ENCODE peak calls at places on chromosomes 7 and 10, in ten cellular contexts. J, Z, G, R, E, U, P, B, M and O are unnamed samples.

GRCh38 chr7:44071726-44072363 is 6.5 kb upstream of the PGAM2 start:
- DNase-seq in J (no peak), Z (no peak), G (no peak), R (no peak), E (no peak), U (no peak), P (no peak), B (no peak), M (no peak), O (no peak)

GRCh38 chr10:33274096-33274785 is 60.2 kb downstream of the NRP1 start:
- DNase-seq in J (no peak), Z (no peak), G (no peak), R (no peak), E (peak; percentile 69), U (no peak), P (no peak), B (no peak), M (no peak), O (no peak)

GRCh38 chr10:50510517-50511473 is 113.0 kb downstream of the SGMS1 start:
- DNase-seq in J (no peak), Z (no peak), G (no peak), R (no peak), E (peak; percentile 19), U (no peak), P (no peak), B (no peak), M (no peak), O (no peak)

GRCh38 chr7:77745746-77746145 is 49.5 kb downstream of the RSBN1L start:
- DNase-seq in J (no peak), Z (no peak), G (no peak), R (no peak), E (no peak), U (no peak), P (no peak), B (no peak), M (no peak), O (no peak)

GRCh38 chr10:24706479-24707118 is 17.1 kb downstream of the ARHGAP21 start:
- DNase-seq in J (peak; percentile 93), Z (no peak), G (peak; percentile 40), R (no peak), E (peak; percentile 71), U (peak; percentile 22), P (peak; percentile 94), B (no peak), M (no peak), O (peak; percentile 8)

GRCh38 chr7:45196374-45196773 is 38.8 kb downstream of the RAMP3 start:
- DNase-seq in J (no peak), Z (peak; percentile 43), G (no peak), R (no peak), E (no peak), U (no peak), P (no peak), B (no peak), M (no peak), O (no peak)

GRCh38 chr10:123772645-123773508 is 106.7 kb downstream of the GPR26 start:
- DNase-seq in J (no peak), Z (no peak), G (no peak), R (no peak), E (no peak), U (no peak), P (no peak), B (no peak), M (no peak), O (no peak)

GRCh38 chr7:142528608-142529408 is 220.5 kb upstream of the PRSS1 start:
- DNase-seq in J (no peak), Z (no peak), G (peak; percentile 27), R (no peak), E (no peak), U (no peak), P (no peak), B (no peak), M (no peak), O (no peak)

GRCh38 chr7:73507556-73507955 is 14.5 kb downstream of the BAZ1B start:
- DNase-seq in J (no peak), Z (no peak), G (no peak), R (no peak), E (no peak), U (no peak), P (no peak), B (no peak), M (no peak), O (no peak)

GRCh38 chr7:30470783-30471182 is 7.8 kb downstream of the NOD1 start:
- DNase-seq in J (no peak), Z (no peak), G (no peak), R (peak; percentile 75), E (peak; percentile 66), U (no peak), P (peak; percentile 90), B (no peak), M (no peak), O (no peak)

GRCh38 chr7:147547252-147547897 is 1043.2 kb upstream of the C7orf33 start:
- DNase-seq in J (peak; percentile 57), Z (no peak), G (peak; percentile 61), R (peak; percentile 46), E (no peak), U (no peak), P (no peak), B (no peak), M (no peak), O (no peak)

GRCh38 chr7:100423315-100423714 is 5.2 kb downstream of the ZCWPW1 start:
- DNase-seq in J (no peak), Z (no peak), G (no peak), R (no peak), E (no peak), U (no peak), P (no peak), B (no peak), M (no peak), O (no peak)

GRCh38 chr7:80876894-80877414 is 41.9 kb downstream of the SEMA3C start:
- DNase-seq in J (peak; percentile 16), Z (no peak), G (peak; percentile 74), R (no peak), E (peak; percentile 94), U (no peak), P (peak; percentile 43), B (no peak), M (no peak), O (no peak)

GRCh38 chr7:141709749-141710148 is 1.6 kb downstream of the WEE2 start:
- DNase-seq in J (no peak), Z (no peak), G (no peak), R (no peak), E (peak; percentile 22), U (no peak), P (no peak), B (no peak), M (no peak), O (no peak)

GRCh38 chr7:155437836-155438235 is 20.1 kb upstream of the EN2 start:
- DNase-seq in J (no peak), Z (no peak), G (no peak), R (no peak), E (no peak), U (no peak), P (no peak), B (no peak), M (peak; percentile 81), O (no peak)

GRCh38 chr10:91798736-91799579 is 732 bp downstream of the TNKS2 start:
- DNase-seq in J (peak; percentile 47), Z (no peak), G (peak; percentile 21), R (no peak), E (peak; percentile 39), U (peak; percentile 76), P (peak; percentile 62), B (no peak), M (no peak), O (peak; percentile 69)

GRCh38 chr7:45048748-45049147 is 40.0 kb downstream of the NACAD start:
- DNase-seq in J (peak; percentile 25), Z (no peak), G (no peak), R (no peak), E (peak; percentile 66), U (no peak), P (no peak), B (no peak), M (peak; percentile 18), O (no peak)

GRCh38 chr10:106682175-106682574 is 482.3 kb downstream of the SORCS1 start:
- DNase-seq in J (peak; percentile 24), Z (no peak), G (no peak), R (no peak), E (no peak), U (no peak), P (peak; percentile 0), B (no peak), M (no peak), O (no peak)

GRCh38 chr7:7176421-7177043 is 5.8 kb upstream of the C1GALT1 start:
- DNase-seq in J (peak; percentile 87), Z (no peak), G (no peak), R (no peak), E (peak; percentile 93), U (no peak), P (peak; percentile 85), B (no peak), M (no peak), O (no peak)

GRCh38 chr10:18140149-18140956 is at the start of gene CACNB2:
- DNase-seq in J (no peak), Z (peak; percentile 81), G (peak; percentile 55), R (peak; percentile 19), E (peak; percentile 22), U (no peak), P (peak; percentile 67), B (no peak), M (no peak), O (no peak)

GRCh38 chr10:36888925-36889573 is 236.3 kb upstream of the ANKRD30A start:
- DNase-seq in J (peak; percentile 25), Z (no peak), G (peak; percentile 39), R (peak; percentile 8), E (peak; percentile 20), U (peak; percentile 23), P (no peak), B (no peak), M (no peak), O (peak; percentile 2)

GRCh38 chr7:129859188-129859587 is 93.6 kb downstream of the UBE2H start:
- DNase-seq in J (no peak), Z (no peak), G (no peak), R (no peak), E (no peak), U (no peak), P (peak; percentile 80), B (no peak), M (no peak), O (no peak)

GRCh38 chr10:78401882-78402367 is 368.3 kb downstream of the RPS24 start:
- DNase-seq in J (no peak), Z (peak; percentile 74), G (no peak), R (no peak), E (no peak), U (no peak), P (no peak), B (no peak), M (no peak), O (no peak)

GRCh38 chr7:110448918-110449317 is 642.0 kb upstream of the LRRN3 start:
- DNase-seq in J (no peak), Z (no peak), G (no peak), R (no peak), E (no peak), U (no peak), P (no peak), B (no peak), M (no peak), O (no peak)

GRCh38 chr7:74269757-74270277 is 15.6 kb upstream of the RFC2 start:
- DNase-seq in J (peak; percentile 60), Z (no peak), G (peak; percentile 72), R (peak; percentile 79), E (peak; percentile 81), U (peak; percentile 62), P (peak; percentile 80), B (no peak), M (no peak), O (peak; percentile 52)

GRCh38 chr10:129964611-129965417 is 740 bp upstream of the EBF3 start:
- DNase-seq in J (no peak), Z (no peak), G (no peak), R (no peak), E (no peak), U (no peak), P (no peak), B (no peak), M (no peak), O (no peak)

GRCh38 chr7:88106430-88106829 is 113.4 kb downstream of the SRI start:
- DNase-seq in J (no peak), Z (no peak), G (no peak), R (no peak), E (no peak), U (no peak), P (no peak), B (no peak), M (no peak), O (no peak)

GRCh38 chr10:119342017-119342734 is 134.8 kb downstream of the GRK5 start:
- DNase-seq in J (no peak), Z (no peak), G (no peak), R (no peak), E (no peak), U (no peak), P (peak; percentile 77), B (no peak), M (no peak), O (no peak)